ENCODE peak calls at places on chromosomes 13 and 19, in nine cellular contexts. One of them, this sample, is unnamed.

GRCh38 chr19:35977446-35978222 is 17.4 kb upstream of the SDHAF1 start:
- DNase-seq in activated CD4-positive, alpha-beta T cell treated with anti-CD3 and anti-CD28 coated beads, Interleukin-2, amount 10 ng/mL, durations not matched to agents 24 days and 14 days: peak
- DNase-seq in heart right ventricle: no peak
- DNase-seq in choroid plexus epithelial cell: no peak
- DNase-seq in naive B cell: no peak
- DNase-seq in HT-29: peak
- DNase-seq in stimulated activated CD8-positive, alpha-beta memory T cell treated with anti-CD3 and anti-CD28 coated beads, Interleukin-4, amount 100 ng/mL, for 1 hour: no peak
- DNase-seq in NCI-H1092 treated with DMSO at 0.1 percent for 48 hours: no peak
- DNase-seq in ovary: no peak
- DNase-seq in this sample: peak

GRCh38 chr13:26476111-26476743 is 81.3 kb upstream of the WASF3 start:
- DNase-seq in stimulated activated CD8-positive, alpha-beta memory T cell treated with anti-CD3 and anti-CD28 coated beads, Interleukin-4, amount 100 ng/mL, for 1 hour: no peak
- DNase-seq in heart right ventricle: peak
- DNase-seq in choroid plexus epithelial cell: peak
- DNase-seq in HT-29: no peak
- DNase-seq in naive B cell: no peak
- DNase-seq in activated CD4-positive, alpha-beta T cell treated with anti-CD3 and anti-CD28 coated beads, Interleukin-2, amount 10 ng/mL, durations not matched to agents 24 days and 14 days: peak
- DNase-seq in ovary: no peak
- DNase-seq in NCI-H1092 treated with DMSO at 0.1 percent for 48 hours: no peak
- DNase-seq in this sample: no peak

GRCh38 chr19:45123440-45123850 is 30.5 kb downstream of the PPP1R37 start:
- DNase-seq in choroid plexus epithelial cell: peak
- DNase-seq in ovary: no peak
- DNase-seq in naive B cell: no peak
- DNase-seq in activated CD4-positive, alpha-beta T cell treated with anti-CD3 and anti-CD28 coated beads, Interleukin-2, amount 10 ng/mL, durations not matched to agents 24 days and 14 days: no peak
- DNase-seq in NCI-H1092 treated with DMSO at 0.1 percent for 48 hours: no peak
- DNase-seq in stimulated activated CD8-positive, alpha-beta memory T cell treated with anti-CD3 and anti-CD28 coated beads, Interleukin-4, amount 100 ng/mL, for 1 hour: no peak
- DNase-seq in heart right ventricle: no peak
- DNase-seq in HT-29: peak
- DNase-seq in this sample: no peak

GRCh38 chr19:58010507-58010906 is 7.9 kb upstream of the ZNF606 start:
- DNase-seq in NCI-H1092 treated with DMSO at 0.1 percent for 48 hours: no peak
- DNase-seq in heart right ventricle: no peak
- DNase-seq in naive B cell: no peak
- DNase-seq in ovary: no peak
- DNase-seq in activated CD4-positive, alpha-beta T cell treated with anti-CD3 and anti-CD28 coated beads, Interleukin-2, amount 10 ng/mL, durations not matched to agents 24 days and 14 days: no peak
- DNase-seq in choroid plexus epithelial cell: no peak
- DNase-seq in stimulated activated CD8-positive, alpha-beta memory T cell treated with anti-CD3 and anti-CD28 coated beads, Interleukin-4, amount 100 ng/mL, for 1 hour: no peak
- DNase-seq in HT-29: no peak
- DNase-seq in this sample: no peak

GRCh38 chr13:101529419-101529818 is 76.9 kb downstream of the ITGBL1 start:
- DNase-seq in NCI-H1092 treated with DMSO at 0.1 percent for 48 hours: no peak
- DNase-seq in activated CD4-positive, alpha-beta T cell treated with anti-CD3 and anti-CD28 coated beads, Interleukin-2, amount 10 ng/mL, durations not matched to agents 24 days and 14 days: no peak
- DNase-seq in naive B cell: no peak
- DNase-seq in ovary: no peak
- DNase-seq in heart right ventricle: no peak
- DNase-seq in stimulated activated CD8-positive, alpha-beta memory T cell treated with anti-CD3 and anti-CD28 coated beads, Interleukin-4, amount 100 ng/mL, for 1 hour: no peak
- DNase-seq in choroid plexus epithelial cell: peak
- DNase-seq in HT-29: no peak
- DNase-seq in this sample: peak

GRCh38 chr13:44218501-44219240 is 155.0 kb upstream of the SERP2 start:
- DNase-seq in heart right ventricle: peak
- DNase-seq in HT-29: peak
- DNase-seq in choroid plexus epithelial cell: peak
- DNase-seq in naive B cell: no peak
- DNase-seq in ovary: no peak
- DNase-seq in NCI-H1092 treated with DMSO at 0.1 percent for 48 hours: peak
- DNase-seq in activated CD4-positive, alpha-beta T cell treated with anti-CD3 and anti-CD28 coated beads, Interleukin-2, amount 10 ng/mL, durations not matched to agents 24 days and 14 days: no peak
- DNase-seq in stimulated activated CD8-positive, alpha-beta memory T cell treated with anti-CD3 and anti-CD28 coated beads, Interleukin-4, amount 100 ng/mL, for 1 hour: no peak
- DNase-seq in this sample: no peak

GRCh38 chr19:42042455-42043170 is 27.4 kb downstream of the GRIK5 start:
- DNase-seq in heart right ventricle: no peak
- DNase-seq in choroid plexus epithelial cell: no peak
- DNase-seq in activated CD4-positive, alpha-beta T cell treated with anti-CD3 and anti-CD28 coated beads, Interleukin-2, amount 10 ng/mL, durations not matched to agents 24 days and 14 days: no peak
- DNase-seq in naive B cell: no peak
- DNase-seq in stimulated activated CD8-positive, alpha-beta memory T cell treated with anti-CD3 and anti-CD28 coated beads, Interleukin-4, amount 100 ng/mL, for 1 hour: no peak
- DNase-seq in HT-29: no peak
- DNase-seq in ovary: no peak
- DNase-seq in NCI-H1092 treated with DMSO at 0.1 percent for 48 hours: no peak
- DNase-seq in this sample: no peak

GRCh38 chr19:30340724-30341595 is 31.2 kb upstream of the ZNF536 start:
- DNase-seq in naive B cell: no peak
- DNase-seq in HT-29: no peak
- DNase-seq in choroid plexus epithelial cell: no peak
- DNase-seq in NCI-H1092 treated with DMSO at 0.1 percent for 48 hours: no peak
- DNase-seq in stimulated activated CD8-positive, alpha-beta memory T cell treated with anti-CD3 and anti-CD28 coated beads, Interleukin-4, amount 100 ng/mL, for 1 hour: no peak
- DNase-seq in ovary: no peak
- DNase-seq in activated CD4-positive, alpha-beta T cell treated with anti-CD3 and anti-CD28 coated beads, Interleukin-2, amount 10 ng/mL, durations not matched to agents 24 days and 14 days: no peak
- DNase-seq in heart right ventricle: no peak
- DNase-seq in this sample: no peak

GRCh38 chr13:91193358-91193757 is 154.1 kb upstream of the MIR17HG start:
- DNase-seq in activated CD4-positive, alpha-beta T cell treated with anti-CD3 and anti-CD28 coated beads, Interleukin-2, amount 10 ng/mL, durations not matched to agents 24 days and 14 days: no peak
- DNase-seq in NCI-H1092 treated with DMSO at 0.1 percent for 48 hours: no peak
- DNase-seq in stimulated activated CD8-positive, alpha-beta memory T cell treated with anti-CD3 and anti-CD28 coated beads, Interleukin-4, amount 100 ng/mL, for 1 hour: no peak
- DNase-seq in naive B cell: no peak
- DNase-seq in choroid plexus epithelial cell: no peak
- DNase-seq in HT-29: no peak
- DNase-seq in ovary: no peak
- DNase-seq in heart right ventricle: no peak
- DNase-seq in this sample: no peak

GRCh38 chr19:41407271-41407670 is 9.7 kb downstream of the BCKDHA start:
- DNase-seq in HT-29: no peak
- DNase-seq in stimulated activated CD8-positive, alpha-beta memory T cell treated with anti-CD3 and anti-CD28 coated beads, Interleukin-4, amount 100 ng/mL, for 1 hour: no peak
- DNase-seq in choroid plexus epithelial cell: peak
- DNase-seq in naive B cell: no peak
- DNase-seq in heart right ventricle: no peak
- DNase-seq in NCI-H1092 treated with DMSO at 0.1 percent for 48 hours: no peak
- DNase-seq in ovary: no peak
- DNase-seq in activated CD4-positive, alpha-beta T cell treated with anti-CD3 and anti-CD28 coated beads, Interleukin-2, amount 10 ng/mL, durations not matched to agents 24 days and 14 days: no peak
- DNase-seq in this sample: no peak

GRCh38 chr13:50098693-50099092 is 83.4 kb downstream of the KCNRG start:
- DNase-seq in choroid plexus epithelial cell: no peak
- DNase-seq in naive B cell: no peak
- DNase-seq in NCI-H1092 treated with DMSO at 0.1 percent for 48 hours: no peak
- DNase-seq in ovary: no peak
- DNase-seq in activated CD4-positive, alpha-beta T cell treated with anti-CD3 and anti-CD28 coated beads, Interleukin-2, amount 10 ng/mL, durations not matched to agents 24 days and 14 days: no peak
- DNase-seq in heart right ventricle: no peak
- DNase-seq in stimulated activated CD8-positive, alpha-beta memory T cell treated with anti-CD3 and anti-CD28 coated beads, Interleukin-4, amount 100 ng/mL, for 1 hour: no peak
- DNase-seq in HT-29: no peak
- DNase-seq in this sample: no peak

GRCh38 chr19:32858559-32858958 is 11.0 kb downstream of the SLC7A9 start:
- DNase-seq in HT-29: no peak
- DNase-seq in choroid plexus epithelial cell: no peak
- DNase-seq in heart right ventricle: no peak
- DNase-seq in activated CD4-positive, alpha-beta T cell treated with anti-CD3 and anti-CD28 coated beads, Interleukin-2, amount 10 ng/mL, durations not matched to agents 24 days and 14 days: no peak
- DNase-seq in stimulated activated CD8-positive, alpha-beta memory T cell treated with anti-CD3 and anti-CD28 coated beads, Interleukin-4, amount 100 ng/mL, for 1 hour: no peak
- DNase-seq in ovary: no peak
- DNase-seq in NCI-H1092 treated with DMSO at 0.1 percent for 48 hours: no peak
- DNase-seq in naive B cell: no peak
- DNase-seq in this sample: no peak

GRCh38 chr13:76455960-76456359 is 430.2 kb downstream of the KCTD12 start:
- DNase-seq in HT-29: no peak
- DNase-seq in NCI-H1092 treated with DMSO at 0.1 percent for 48 hours: no peak
- DNase-seq in heart right ventricle: no peak
- DNase-seq in choroid plexus epithelial cell: peak
- DNase-seq in stimulated activated CD8-positive, alpha-beta memory T cell treated with anti-CD3 and anti-CD28 coated beads, Interleukin-4, amount 100 ng/mL, for 1 hour: no peak
- DNase-seq in ovary: no peak
- DNase-seq in naive B cell: no peak
- DNase-seq in activated CD4-positive, alpha-beta T cell treated with anti-CD3 and anti-CD28 coated beads, Interleukin-2, amount 10 ng/mL, durations not matched to agents 24 days and 14 days: no peak
- DNase-seq in this sample: no peak

GRCh38 chr19:48490980-48491792 is 20.4 kb downstream of the LMTK3 start:
- DNase-seq in NCI-H1092 treated with DMSO at 0.1 percent for 48 hours: no peak
- DNase-seq in stimulated activated CD8-positive, alpha-beta memory T cell treated with anti-CD3 and anti-CD28 coated beads, Interleukin-4, amount 100 ng/mL, for 1 hour: no peak
- DNase-seq in choroid plexus epithelial cell: peak
- DNase-seq in naive B cell: peak
- DNase-seq in activated CD4-positive, alpha-beta T cell treated with anti-CD3 and anti-CD28 coated beads, Interleukin-2, amount 10 ng/mL, durations not matched to agents 24 days and 14 days: peak
- DNase-seq in heart right ventricle: no peak
- DNase-seq in HT-29: peak
- DNase-seq in ovary: peak
- DNase-seq in this sample: peak

GRCh38 chr19:52138614-52139290 is 986 bp downstream of the ZNF616 start:
- DNase-seq in heart right ventricle: peak
- DNase-seq in naive B cell: peak
- DNase-seq in ovary: no peak
- DNase-seq in NCI-H1092 treated with DMSO at 0.1 percent for 48 hours: peak
- DNase-seq in HT-29: no peak
- DNase-seq in stimulated activated CD8-positive, alpha-beta memory T cell treated with anti-CD3 and anti-CD28 coated beads, Interleukin-4, amount 100 ng/mL, for 1 hour: no peak
- DNase-seq in choroid plexus epithelial cell: peak
- DNase-seq in activated CD4-positive, alpha-beta T cell treated with anti-CD3 and anti-CD28 coated beads, Interleukin-2, amount 10 ng/mL, durations not matched to agents 24 days and 14 days: peak
- DNase-seq in this sample: peak

GRCh38 chr13:111883571-111884343 is 183.2 kb upstream of the SOX1 start:
- DNase-seq in choroid plexus epithelial cell: no peak
- DNase-seq in heart right ventricle: no peak
- DNase-seq in ovary: no peak
- DNase-seq in activated CD4-positive, alpha-beta T cell treated with anti-CD3 and anti-CD28 coated beads, Interleukin-2, amount 10 ng/mL, durations not matched to agents 24 days and 14 days: no peak
- DNase-seq in naive B cell: no peak
- DNase-seq in HT-29: no peak
- DNase-seq in stimulated activated CD8-positive, alpha-beta memory T cell treated with anti-CD3 and anti-CD28 coated beads, Interleukin-4, amount 100 ng/mL, for 1 hour: no peak
- DNase-seq in NCI-H1092 treated with DMSO at 0.1 percent for 48 hours: no peak
- DNase-seq in this sample: no peak

GRCh38 chr13:102089177-102089576 is 312.7 kb downstream of the FGF14 start:
- DNase-seq in HT-29: peak
- DNase-seq in stimulated activated CD8-positive, alpha-beta memory T cell treated with anti-CD3 and anti-CD28 coated beads, Interleukin-4, amount 100 ng/mL, for 1 hour: no peak
- DNase-seq in activated CD4-positive, alpha-beta T cell treated with anti-CD3 and anti-CD28 coated beads, Interleukin-2, amount 10 ng/mL, durations not matched to agents 24 days and 14 days: no peak
- DNase-seq in ovary: no peak
- DNase-seq in heart right ventricle: no peak
- DNase-seq in choroid plexus epithelial cell: peak
- DNase-seq in naive B cell: no peak
- DNase-seq in NCI-H1092 treated with DMSO at 0.1 percent for 48 hours: peak
- DNase-seq in this sample: no peak

GRCh38 chr13:74461011-74461410 is 326.8 kb upstream of the KLF12 start:
- DNase-seq in activated CD4-positive, alpha-beta T cell treated with anti-CD3 and anti-CD28 coated beads, Interleukin-2, amount 10 ng/mL, durations not matched to agents 24 days and 14 days: no peak
- DNase-seq in NCI-H1092 treated with DMSO at 0.1 percent for 48 hours: no peak
- DNase-seq in heart right ventricle: no peak
- DNase-seq in naive B cell: no peak
- DNase-seq in ovary: no peak
- DNase-seq in HT-29: no peak
- DNase-seq in stimulated activated CD8-positive, alpha-beta memory T cell treated with anti-CD3 and anti-CD28 coated beads, Interleukin-4, amount 100 ng/mL, for 1 hour: no peak
- DNase-seq in choroid plexus epithelial cell: no peak
- DNase-seq in this sample: no peak

GRCh38 chr19:10226376-10227214 is 4.5 kb downstream of the S1PR2 start:
- DNase-seq in choroid plexus epithelial cell: peak
- DNase-seq in HT-29: no peak
- DNase-seq in naive B cell: no peak
- DNase-seq in activated CD4-positive, alpha-beta T cell treated with anti-CD3 and anti-CD28 coated beads, Interleukin-2, amount 10 ng/mL, durations not matched to agents 24 days and 14 days: no peak
- DNase-seq in heart right ventricle: peak
- DNase-seq in ovary: peak
- DNase-seq in stimulated activated CD8-positive, alpha-beta memory T cell treated with anti-CD3 and anti-CD28 coated beads, Interleukin-4, amount 100 ng/mL, for 1 hour: no peak
- DNase-seq in NCI-H1092 treated with DMSO at 0.1 percent for 48 hours: no peak
- DNase-seq in this sample: no peak

GRCh38 chr19:7550987-7551761 is 15.7 kb downstream of the PNPLA6 start:
- DNase-seq in HT-29: peak
- DNase-seq in NCI-H1092 treated with DMSO at 0.1 percent for 48 hours: peak
- DNase-seq in choroid plexus epithelial cell: peak
- DNase-seq in naive B cell: peak
- DNase-seq in stimulated activated CD8-positive, alpha-beta memory T cell treated with anti-CD3 and anti-CD28 coated beads, Interleukin-4, amount 100 ng/mL, for 1 hour: no peak
- DNase-seq in activated CD4-positive, alpha-beta T cell treated with anti-CD3 and anti-CD28 coated beads, Interleukin-2, amount 10 ng/mL, durations not matched to agents 24 days and 14 days: peak
- DNase-seq in heart right ventricle: peak
- DNase-seq in ovary: peak
- DNase-seq in this sample: no peak

GRCh38 chr13:112967666-112968379 is 1.2 kb upstream of the MCF2L start:
- DNase-seq in stimulated activated CD8-positive, alpha-beta memory T cell treated with anti-CD3 and anti-CD28 coated beads, Interleukin-4, amount 100 ng/mL, for 1 hour: no peak
- DNase-seq in HT-29: no peak
- DNase-seq in activated CD4-positive, alpha-beta T cell treated with anti-CD3 and anti-CD28 coated beads, Interleukin-2, amount 10 ng/mL, durations not matched to agents 24 days and 14 days: no peak
- DNase-seq in NCI-H1092 treated with DMSO at 0.1 percent for 48 hours: no peak
- DNase-seq in naive B cell: no peak
- DNase-seq in choroid plexus epithelial cell: no peak
- DNase-seq in heart right ventricle: no peak
- DNase-seq in ovary: no peak
- DNase-seq in this sample: no peak

GRCh38 chr13:38099751-38100150 is 230.2 kb upstream of the TRPC4 start:
- DNase-seq in activated CD4-positive, alpha-beta T cell treated with anti-CD3 and anti-CD28 coated beads, Interleukin-2, amount 10 ng/mL, durations not matched to agents 24 days and 14 days: no peak
- DNase-seq in NCI-H1092 treated with DMSO at 0.1 percent for 48 hours: no peak
- DNase-seq in heart right ventricle: no peak
- DNase-seq in ovary: no peak
- DNase-seq in stimulated activated CD8-positive, alpha-beta memory T cell treated with anti-CD3 and anti-CD28 coated beads, Interleukin-4, amount 100 ng/mL, for 1 hour: no peak
- DNase-seq in HT-29: no peak
- DNase-seq in naive B cell: no peak
- DNase-seq in choroid plexus epithelial cell: no peak
- DNase-seq in this sample: no peak

GRCh38 chr13:110965038-110965754 is 50.3 kb upstream of the ANKRD10 start:
- DNase-seq in activated CD4-positive, alpha-beta T cell treated with anti-CD3 and anti-CD28 coated beads, Interleukin-2, amount 10 ng/mL, durations not matched to agents 24 days and 14 days: peak
- DNase-seq in NCI-H1092 treated with DMSO at 0.1 percent for 48 hours: no peak
- DNase-seq in heart right ventricle: no peak
- DNase-seq in stimulated activated CD8-positive, alpha-beta memory T cell treated with anti-CD3 and anti-CD28 coated beads, Interleukin-4, amount 100 ng/mL, for 1 hour: no peak
- DNase-seq in choroid plexus epithelial cell: peak
- DNase-seq in HT-29: peak
- DNase-seq in naive B cell: no peak
- DNase-seq in ovary: no peak
- DNase-seq in this sample: peak

GRCh38 chr13:62014299-62014698 is 598.6 kb upstream of the PCDH20 start:
- DNase-seq in NCI-H1092 treated with DMSO at 0.1 percent for 48 hours: peak
- DNase-seq in choroid plexus epithelial cell: peak
- DNase-seq in ovary: no peak
- DNase-seq in HT-29: peak
- DNase-seq in stimulated activated CD8-positive, alpha-beta memory T cell treated with anti-CD3 and anti-CD28 coated beads, Interleukin-4, amount 100 ng/mL, for 1 hour: no peak
- DNase-seq in heart right ventricle: no peak
- DNase-seq in activated CD4-positive, alpha-beta T cell treated with anti-CD3 and anti-CD28 coated beads, Interleukin-2, amount 10 ng/mL, durations not matched to agents 24 days and 14 days: no peak
- DNase-seq in naive B cell: no peak
- DNase-seq in this sample: no peak